ENCODE peak calls at places on chromosome 11, in four cellular contexts. V is uterus, T is HCT116, I is gastrocnemius medialis. G is an unnamed sample.

GRCh38 chr11:108210441-108210840 is 12.0 kb downstream of the NPAT start:
- DNase-seq in V (no peak), T (no peak), I (no peak), G (no peak)

GRCh38 chr11:968822-969221 is 43.2 kb downstream of the AP2A2 start:
- DNase-seq in V (no peak), T (no peak), I (no peak), G (no peak)

GRCh38 chr11:72578991-72579815 is 95.0 kb downstream of the PDE2A start:
- DNase-seq in V (no peak), T (no peak), I (no peak), G (no peak)

GRCh38 chr11:126791446-126791845 is 209.1 kb downstream of the KIRREL3 start:
- DNase-seq in V (no peak), T (no peak), I (no peak), G (no peak)

GRCh38 chr11:82047200-82047599 is 686.5 kb downstream of the FAM181B start:
- DNase-seq in V (no peak), T (no peak), I (no peak), G (no peak)

GRCh38 chr11:126862664-126863247 is 137.8 kb downstream of the KIRREL3 start:
- DNase-seq in V (no peak), T (no peak), I (no peak), G (no peak)

GRCh38 chr11:107043242-107043991 is 25.1 kb upstream of the GUCY1A2 start:
- DNase-seq in V (no peak), T (no peak), I (no peak), G (no peak)

GRCh38 chr11:11415786-11416390 is 62.8 kb upstream of the CSNK2A3 start:
- DNase-seq in V (no peak), T (no peak), I (no peak), G (no peak)

GRCh38 chr11:47979378-47980092 is 824 bp upstream of the PTPRJ start:
- DNase-seq in V (no peak), T (no peak), I (no peak), G (no peak)

GRCh38 chr11:8739309-8739793 is 56.8 kb downstream of the RPL27A start:
- DNase-seq in V (no peak), T (no peak), I (no peak), G (no peak)

GRCh38 chr11:19374189-19374588 is 133.4 kb upstream of the E2F8 start:
- DNase-seq in V (no peak), T (no peak), I (no peak), G (no peak)

GRCh38 chr11:120334894-120335462 is 1.2 kb upstream of the ARHGEF12 start:
- DNase-seq in V (peak; percentile 84), T (no peak), I (peak; percentile 43), G (no peak)

GRCh38 chr11:112082729-112083128 is 3.8 kb downstream of the TIMM8B start:
- DNase-seq in V (no peak), T (no peak), I (peak; percentile 26), G (no peak)

GRCh38 chr11:43920598-43921419 is 21.6 kb upstream of the C11orf96 start:
- DNase-seq in V (peak; percentile 93), T (peak; percentile 86), I (peak; percentile 79), G (peak; percentile 96)

GRCh38 chr11:73185680-73186293 is 32.3 kb upstream of the P2RY2 start:
- DNase-seq in V (no peak), T (no peak), I (peak; percentile 73), G (no peak)

GRCh38 chr11:123740787-123741158 is 687 bp downstream of the ZNF202 start:
- DNase-seq in V (no peak), T (no peak), I (no peak), G (no peak)

GRCh38 chr11:112655386-112655785 is 305.8 kb upstream of the NCAM1 start:
- DNase-seq in V (peak; percentile 95), T (no peak), I (peak; percentile 75), G (peak; percentile 93)

GRCh38 chr11:19472679-19473078 is 231.9 kb upstream of the E2F8 start:
- DNase-seq in V (no peak), T (no peak), I (no peak), G (no peak)

GRCh38 chr11:134207538-134208239 is 16.1 kb downstream of the NCAPD3 start:
- DNase-seq in V (no peak), T (no peak), I (no peak), G (no peak)

GRCh38 chr11:114398303-114398920 is 1.9 kb downstream of the C11orf71 start:
- DNase-seq in V (no peak), T (no peak), I (no peak), G (no peak)

GRCh38 chr11:115184901-115185300 is 319.3 kb downstream of the CADM1 start:
- DNase-seq in V (no peak), T (no peak), I (no peak), G (no peak)

GRCh38 chr11:27088353-27088752 is 47.7 kb downstream of the BBOX1 start:
- DNase-seq in V (no peak), T (no peak), I (no peak), G (no peak)

GRCh38 chr11:7749456-7749855 is 43.2 kb upstream of the OVCH2 start:
- DNase-seq in V (no peak), T (no peak), I (no peak), G (no peak)

GRCh38 chr11:122696662-122697061 is 41.1 kb downstream of the UBASH3B start:
- DNase-seq in V (no peak), T (no peak), I (no peak), G (no peak)

GRCh38 chr11:68655406-68655805 is 28.9 kb upstream of the GAL start:
- DNase-seq in V (no peak), T (no peak), I (no peak), G (no peak)

GRCh38 chr11:100208207-100208606 is 478.9 kb upstream of the ARHGAP42 start:
- DNase-seq in V (no peak), T (no peak), I (no peak), G (no peak)

GRCh38 chr11:4697583-4697982 is at the start of gene OR51E2:
- DNase-seq in V (no peak), T (no peak), I (no peak), G (no peak)

DNA sequence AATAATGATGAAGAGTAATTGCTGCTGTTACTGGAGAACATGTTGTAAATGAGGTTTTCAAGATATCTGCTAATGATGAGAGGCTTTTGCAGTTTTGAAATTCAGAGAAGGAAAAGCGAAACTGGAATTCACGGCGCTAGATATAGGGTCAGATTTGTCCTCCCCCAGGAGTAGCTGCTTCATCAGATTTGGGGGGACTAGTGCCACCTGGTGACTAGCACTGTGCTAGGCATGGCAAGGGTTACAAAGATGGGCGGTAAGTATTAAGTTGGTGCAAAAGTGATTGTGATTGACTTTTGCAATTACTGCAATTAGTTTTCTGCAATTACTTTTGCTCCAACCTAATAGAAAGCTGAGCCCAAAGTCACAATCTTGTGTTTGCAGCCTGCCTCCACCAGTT is 879.9 kb upstream of the TENM4 start:
- DNase-seq in V (no peak), T (no peak), I (no peak), G (no peak)
- TF ChIP-seq CTCF in V (no peak), T (no peak), I (no peak), G (no peak)

DNA sequence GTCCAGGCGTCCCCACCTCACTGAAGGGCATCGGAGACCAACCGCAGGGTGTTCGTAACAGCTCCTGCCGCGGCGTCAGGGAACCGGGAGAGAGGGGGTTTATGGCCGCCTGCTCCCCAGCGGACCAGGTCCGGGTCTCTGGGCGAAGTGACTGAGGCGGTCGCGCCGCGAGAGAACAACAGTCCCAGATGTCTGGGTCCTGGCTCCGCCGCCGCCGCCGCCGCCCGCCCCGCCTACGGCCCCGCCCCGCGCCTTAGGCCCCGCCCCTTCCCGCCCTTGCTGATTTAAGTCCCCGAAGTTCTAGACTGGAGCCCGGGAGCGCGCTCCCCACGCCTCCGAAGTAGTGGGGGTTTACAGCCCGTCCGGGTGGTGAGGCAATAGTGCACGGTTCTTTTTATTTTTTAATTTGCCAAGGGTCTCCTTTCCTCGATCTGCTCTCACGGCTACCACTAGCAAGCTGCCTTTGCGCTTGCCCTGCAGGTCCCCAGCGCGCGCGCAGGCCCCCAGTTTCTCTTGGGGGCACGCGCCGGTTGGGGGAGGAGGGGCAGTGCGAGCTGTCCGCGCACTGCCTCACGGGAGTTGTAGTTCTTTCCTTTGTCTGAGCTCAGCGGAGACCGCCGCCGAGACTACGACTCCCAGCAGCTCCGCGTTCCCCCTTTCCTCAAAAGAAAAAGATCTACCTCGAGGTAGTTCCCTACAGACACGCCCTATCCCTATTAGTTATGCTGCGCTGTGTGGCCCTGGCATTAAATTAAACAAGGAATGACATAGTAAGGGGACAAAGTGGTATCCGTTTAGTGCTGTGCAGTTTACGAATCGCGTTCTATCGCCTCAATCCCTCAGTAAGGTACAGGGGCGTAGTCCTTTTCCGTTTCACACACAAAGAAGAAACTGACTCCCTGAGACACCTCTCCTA is at the start of gene PGM2L1:
- DNase-seq in V (peak; percentile 96), T (peak; percentile 88), I (peak; percentile 93), G (peak; percentile 98)
- TF ChIP-seq POLR2A in V (peak; percentile 60), T (peak; percentile 56), I (peak; percentile 64), G (peak; percentile 24)

GRCh38 chr11:67076202-67076601 is 19.6 kb downstream of the RHOD start:
- DNase-seq in V (no peak), T (no peak), I (no peak), G (no peak)

GRCh38 chr11:67072295-67072694 is 15.6 kb downstream of the RHOD start:
- DNase-seq in V (no peak), T (no peak), I (no peak), G (no peak)

GRCh38 chr11:67073908-67074307 is 17.3 kb downstream of the RHOD start:
- DNase-seq in V (no peak), T (no peak), I (no peak), G (no peak)

GRCh38 chr11:67066333-67066709 is 9.7 kb downstream of the RHOD start:
- DNase-seq in V (no peak), T (no peak), I (no peak), G (no peak)

DNA sequence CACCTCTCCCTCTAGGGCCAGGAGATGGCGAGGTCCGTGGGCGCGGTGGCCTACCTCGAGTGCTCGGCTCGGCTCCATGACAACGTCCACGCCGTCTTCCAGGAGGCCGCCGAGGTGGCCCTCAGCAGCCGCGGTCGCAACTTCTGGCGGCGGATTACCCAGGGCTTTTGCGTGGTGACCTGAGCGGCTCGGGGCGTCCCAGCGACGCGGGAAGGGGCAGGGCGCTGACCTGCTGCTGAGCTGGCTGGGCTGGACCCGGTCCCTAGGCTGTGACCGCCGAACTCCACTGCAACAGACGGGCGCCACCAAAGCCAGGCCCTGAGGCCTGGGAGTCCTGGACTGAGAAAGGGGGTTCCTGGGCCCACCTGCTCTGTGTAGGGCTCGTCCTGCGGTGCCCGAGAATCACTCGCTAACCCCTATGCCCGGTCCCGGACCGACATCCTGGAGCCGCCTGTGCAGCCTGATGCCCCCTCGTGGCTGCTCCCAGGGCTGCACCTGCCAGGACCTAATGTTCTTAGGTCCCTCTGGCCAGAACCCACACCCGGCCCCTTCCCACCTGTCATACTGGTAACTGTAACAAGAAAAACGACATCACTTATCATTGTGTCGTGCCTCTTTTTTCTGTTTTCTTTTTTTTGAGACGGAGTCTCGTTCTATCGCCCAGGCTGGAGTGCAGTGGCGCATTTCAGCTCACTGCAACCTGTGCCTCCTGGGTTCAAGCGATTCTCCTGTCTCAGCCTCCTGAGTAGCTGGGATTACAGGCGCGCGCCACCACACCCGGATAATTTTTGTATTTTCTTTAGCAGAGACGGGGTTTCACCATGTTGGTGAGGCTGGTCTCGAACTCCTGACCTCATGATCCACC is 15.0 kb downstream of the RHOD start:
- DNase-seq in V (peak; percentile 40), T (no peak), I (peak; percentile 49), G (no peak)
- TF ChIP-seq CTCF in V (peak; percentile 70), T (no peak), I (peak; percentile 85), G (peak; percentile 82)

GRCh38 chr11:65712633-65713076 is 603 bp downstream of the KAT5 start:
- DNase-seq in V (no peak), T (no peak), I (no peak), G (no peak)

GRCh38 chr11:65713212-65713969 is 1.3 kb downstream of the KAT5 start:
- DNase-seq in V (no peak), T (no peak), I (no peak), G (no peak)

GRCh38 chr11:65710424-65710823 is 1.6 kb upstream of the KAT5 start:
- DNase-seq in V (no peak), T (no peak), I (no peak), G (no peak)

GRCh38 chr11:65709661-65710060 is 2.4 kb upstream of the KAT5 start:
- DNase-seq in V (no peak), T (no peak), I (no peak), G (no peak)

GRCh38 chr11:65711785-65712632 is at the start of gene KAT5:
- DNase-seq in V (peak; percentile 99), T (peak; percentile 98), I (peak; percentile 97), G (peak; percentile 100)
- TF ChIP-seq POLR2A in V (peak; percentile 89), T (peak; percentile 23), I (peak; percentile 86), G (peak; percentile 89)